ENCODE peak calls at places on chromosomes 7 and 10, in four cellular contexts. C is A549, X is GM12892, J is GM12891. G is an unnamed sample.
A peak's percentile ranks its signal among the peaks of the same experiment; 100 is the strongest.

GRCh38 chr10:88401671-88402347 is 181.3 kb downstream of the RNLS start:
- DNase-seq in C (no peak), X (no peak), J (no peak), G (no peak)

GRCh38 chr7:77800158-77800557 is 1.6 kb downstream of the PHTF2 start:
- DNase-seq in C (no peak), X (no peak), J (no peak), G (no peak)

GRCh38 chr10:84541289-84541637 is 212.9 kb downstream of the CCSER2 start:
- DNase-seq in C (peak; percentile 46), X (no peak), J (no peak), G (no peak)

GRCh38 chr10:101221479-101222246 is 7.6 kb downstream of the LBX1 start:
- DNase-seq in C (no peak), X (no peak), J (no peak), G (no peak)

GRCh38 chr7:99949645-99950228 is 20.3 kb upstream of the GJC3 start:
- DNase-seq in C (peak; percentile 20), X (no peak), J (no peak), G (no peak)

GRCh38 chr10:33126118-33126517 is 168.1 kb upstream of the ITGB1 start:
- DNase-seq in C (no peak), X (no peak), J (no peak), G (no peak)

GRCh38 chr10:99521474-99522077 is 11.2 kb upstream of the NKX2-3 start:
- DNase-seq in C (no peak), X (no peak), J (no peak), G (no peak)

GRCh38 chr7:155579565-155579964 is 33.2 kb upstream of the CNPY1 start:
- DNase-seq in C (no peak), X (no peak), J (no peak), G (no peak)

GRCh38 chr10:488081-488932 is 201.2 kb downstream of the DIP2C start:
- DNase-seq in C (no peak), X (no peak), J (no peak), G (no peak)

GRCh38 chr10:49175587-49176309 is 12.4 kb downstream of the TMEM273 start:
- DNase-seq in C (no peak), X (no peak), J (no peak), G (no peak)

GRCh38 chr10:116838143-116838725 is 11.1 kb upstream of the ENO4 start:
- DNase-seq in C (no peak), X (no peak), J (no peak), G (no peak)

GRCh38 chr10:89088901-89089300 is 98.3 kb downstream of the FAS start:
- DNase-seq in C (no peak), X (no peak), J (no peak), G (no peak)

GRCh38 chr10:132836248-132836831 is 50.4 kb upstream of the NKX6-2 start:
- DNase-seq in C (no peak), X (no peak), J (no peak), G (peak; percentile 15)

GRCh38 chr10:95308389-95309302 is 17.8 kb upstream of the PDLIM1 start:
- DNase-seq in C (peak; percentile 90), X (no peak), J (no peak), G (peak; percentile 72)

GRCh38 chr7:64882341-64883112 is 20.5 kb upstream of the ZNF273 start:
- DNase-seq in C (no peak), X (peak; percentile 17), J (no peak), G (no peak)

GRCh38 chr7:13742719-13743640 is 246.5 kb downstream of the ETV1 start:
- DNase-seq in C (peak; percentile 45), X (no peak), J (no peak), G (peak; percentile 9)

DNA sequence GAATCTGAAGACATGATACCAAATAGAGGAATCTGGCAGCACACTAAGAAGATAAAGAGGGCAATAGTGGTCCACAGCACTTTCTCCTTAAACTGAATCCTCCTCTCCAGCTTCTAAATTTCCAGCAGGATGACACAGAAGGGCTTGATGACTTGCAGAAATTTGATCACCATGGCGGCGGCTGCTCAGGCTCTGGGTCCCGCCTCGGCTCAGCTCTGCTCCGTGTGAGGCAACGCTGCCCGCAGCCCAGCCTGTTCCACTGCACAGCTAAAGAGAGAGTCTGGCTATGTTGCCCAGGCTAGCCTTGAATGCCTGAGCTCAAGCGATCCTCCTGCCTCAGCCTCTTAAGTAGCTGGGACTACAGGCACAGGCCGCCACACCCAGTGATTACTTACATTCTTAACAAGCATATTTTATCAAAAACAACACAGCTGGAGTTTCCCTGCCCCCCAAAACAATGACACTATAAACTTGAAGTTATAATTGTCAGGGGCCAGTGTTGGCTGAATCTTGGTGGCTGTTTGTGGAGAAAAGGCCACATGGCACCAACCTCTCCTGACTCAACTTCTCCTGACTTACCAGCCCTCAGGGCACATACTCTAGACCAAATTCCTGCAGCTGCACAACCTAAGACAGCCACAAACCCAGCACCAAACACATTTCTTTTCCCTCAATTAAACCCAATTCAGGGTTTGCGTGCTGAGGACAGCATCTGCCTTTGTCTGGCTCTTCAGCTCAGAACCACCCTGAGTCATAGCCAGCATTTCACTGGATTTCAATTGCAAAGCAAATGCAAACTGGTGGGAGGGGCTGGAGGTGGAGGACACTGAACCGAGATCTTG is 11.6 kb upstream of the TNPO3 start:
- DNase-seq in C (peak; percentile 43), X (no peak), J (no peak), G (peak; percentile 42)
- TF ChIP-seq POLR2A in C (no peak), X (no peak), J (no peak), G (no peak)

GRCh38 chr10:68897336-68897741 is 3.8 kb upstream of the DDX50 start:
- DNase-seq in C (peak; percentile 79), X (no peak), J (no peak), G (peak; percentile 45)

GRCh38 chr10:68902382-68902781 is 1.3 kb downstream of the DDX50 start:
- DNase-seq in C (no peak), X (no peak), J (no peak), G (no peak)

GRCh38 chr10:68899186-68899745 is 1.8 kb upstream of the DDX50 start:
- DNase-seq in C (no peak), X (no peak), J (no peak), G (no peak)

GRCh38 chr10:68901106-68901927 is at the start of gene DDX50:
- DNase-seq in C (peak; percentile 99), X (peak; percentile 63), J (peak; percentile 72), G (peak; percentile 94)

GRCh38 chr10:68900427-68901105 is 549 bp upstream of the DDX50 start:
- DNase-seq in C (no peak), X (no peak), J (no peak), G (no peak)
- TF ChIP-seq POLR2A in C (peak; percentile 48), X (no peak), J (peak; percentile 82), G (peak; percentile 69)

GRCh38 chr7:129367700-129368388 is 66.4 kb upstream of the STRIP2 start:
- DNase-seq in C (peak; percentile 76), X (peak; percentile 28), J (peak; percentile 46), G (peak; percentile 41)
- TF ChIP-seq POLR2A in C (no peak), X (peak; percentile 8), J (no peak), G (no peak)

GRCh38 chr10:97771913-97772823 is at the start of gene SFRP5:
- DNase-seq in C (no peak), X (no peak), J (no peak), G (no peak)
- TF ChIP-seq POLR2A in C (no peak), X (no peak), J (no peak), G (no peak)

DNA sequence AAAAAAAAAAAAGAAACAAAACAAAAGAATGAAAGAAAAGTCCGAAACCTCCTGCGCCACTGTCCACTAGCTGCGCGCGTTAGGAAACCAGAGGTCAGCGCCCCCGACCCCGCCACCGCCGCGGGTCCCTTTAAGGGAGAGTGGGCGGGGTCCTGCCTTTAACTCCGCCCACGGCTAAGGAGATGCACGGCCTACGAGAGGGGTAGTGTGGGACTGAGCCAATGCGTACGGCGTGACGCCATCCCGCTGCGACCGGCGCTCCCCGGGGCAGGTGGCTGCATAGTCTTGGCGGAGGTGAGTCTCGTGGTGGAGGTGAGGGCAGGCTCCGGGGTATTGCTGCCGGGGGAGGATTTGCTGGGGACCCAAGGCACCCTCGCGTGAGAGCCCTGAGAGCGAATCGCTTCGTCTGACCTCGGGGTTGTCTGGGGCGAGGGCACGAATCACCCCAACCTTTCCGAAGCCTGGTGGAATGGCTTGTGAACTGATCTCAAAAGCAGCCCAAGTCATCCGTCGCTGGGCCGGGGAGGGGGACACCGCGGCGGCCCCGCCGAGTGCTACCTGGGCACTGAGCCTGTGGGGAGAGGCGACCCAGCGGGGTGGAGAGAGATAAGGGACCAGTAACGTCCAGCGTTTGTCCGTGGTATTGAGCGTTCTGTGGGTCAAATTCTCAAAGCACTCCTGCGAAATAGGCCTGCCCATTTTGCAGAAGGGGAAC is at the start of gene MRPS17:
- DNase-seq in C (peak; percentile 92), X (peak; percentile 100), J (peak; percentile 100), G (peak; percentile 99)
- TF ChIP-seq POLR2A in C (peak; percentile 94), X (peak; percentile 96), J (peak; percentile 96), G (peak; percentile 84)

DNA sequence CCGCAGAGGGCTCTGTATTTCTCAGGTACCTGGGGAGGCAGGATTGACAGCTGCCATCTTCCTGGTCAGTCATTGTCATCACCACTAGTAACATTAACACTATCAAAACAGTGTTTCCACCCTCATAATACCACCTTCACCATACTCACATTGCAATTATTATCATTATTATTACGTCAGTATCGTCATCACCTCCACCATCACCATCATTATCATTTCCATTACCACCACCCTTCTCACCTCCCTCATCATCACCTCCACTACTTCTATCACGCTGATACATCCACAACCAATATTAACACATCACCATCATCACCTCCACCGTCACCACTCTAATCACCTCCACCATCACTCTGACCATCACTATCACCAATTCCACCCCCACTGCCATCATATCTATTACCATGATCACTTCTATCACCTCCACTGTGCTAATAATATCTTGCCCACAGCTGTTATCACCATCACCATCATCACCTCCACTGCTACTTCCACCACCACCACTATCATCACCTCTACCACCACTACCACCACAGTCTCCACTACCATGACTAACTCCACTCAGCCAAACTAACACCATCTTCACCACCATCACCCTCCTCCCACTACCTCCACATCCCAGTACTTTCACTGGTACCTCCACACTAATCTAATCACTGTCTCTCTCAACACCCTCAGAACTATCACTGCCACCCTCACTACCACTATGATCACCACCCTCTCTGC is 196.4 kb downstream of the RPS24 start:
- DNase-seq in C (no peak), X (no peak), J (no peak), G (no peak)
- TF ChIP-seq POLR2A in C (no peak), X (no peak), J (no peak), G (no peak)

DNA sequence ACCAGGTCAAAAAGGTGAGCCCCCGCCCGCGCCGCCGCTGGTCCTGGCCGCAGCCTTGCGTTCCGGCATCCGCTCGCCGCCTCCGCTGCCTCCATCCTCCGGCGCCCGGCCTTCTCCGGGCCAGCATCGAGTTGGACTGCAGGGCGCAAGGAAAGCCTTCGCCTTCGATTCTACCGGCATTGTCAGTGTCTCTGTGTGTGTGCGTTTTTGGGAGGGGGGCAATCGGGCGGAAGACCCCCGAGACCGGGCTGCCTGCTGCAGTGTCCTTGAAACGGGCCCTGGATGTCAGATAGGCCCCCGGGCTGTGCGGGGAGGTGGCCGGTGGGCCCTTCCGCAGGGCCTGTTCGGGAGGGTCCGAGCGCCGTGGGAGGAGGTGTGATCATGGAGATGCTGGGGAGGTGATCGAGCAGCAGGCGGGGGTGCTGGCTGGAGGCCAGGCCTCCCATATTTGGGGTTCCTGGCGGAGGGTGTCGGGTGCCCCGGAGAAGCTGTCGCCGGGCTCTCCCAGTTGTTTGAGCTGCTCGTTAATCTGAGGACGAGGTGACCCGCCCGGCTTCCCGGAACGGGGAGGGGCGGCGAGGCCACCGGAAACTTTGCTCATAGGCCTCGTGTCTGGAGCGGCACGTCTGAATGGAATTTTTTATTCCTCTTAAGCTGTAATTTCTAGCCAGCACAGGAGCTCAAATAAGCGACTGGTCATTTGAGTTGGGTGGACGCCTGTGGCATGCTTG is 40.9 kb downstream of the HK1 start:
- DNase-seq in C (peak; percentile 34), X (peak; percentile 45), J (peak; percentile 51), G (no peak)
- TF ChIP-seq POLR2A in C (no peak), X (no peak), J (no peak), G (peak; percentile 39)

GRCh38 chr7:23467731-23468720 is 2.3 kb downstream of the IGF2BP3 start:
- DNase-seq in C (peak; percentile 62), X (no peak), J (no peak), G (peak; percentile 61)
- TF ChIP-seq POLR2A in C (no peak), X (no peak), J (no peak), G (no peak)

G was measured in H54.